ENCODE peak calls at places on chromosomes 4 and X, in seven cellular contexts. Q is brain microvascular endothelial cell, V is transverse colon, N is psoas muscle, Z is AG09309, S is GM23338, W is stomach. E is an unnamed sample.

GRCh38 chr4:88211473-88212252 is 53.2 kb upstream of the ABCG2 start:
- DNase-seq in Q (peak; percentile 65), V (peak; percentile 20), N (no peak), Z (no peak), S (peak; percentile 85), W (peak; percentile 38), E (peak; percentile 61)

GRCh38 chr4:100872811-100873210 is 355.0 kb upstream of the EMCN start:
- DNase-seq in Q (peak; percentile 19), V (no peak), N (no peak), Z (no peak), S (no peak), W (no peak), E (no peak)

GRCh38 chr4:157114671-157115070 is 38.7 kb downstream of the GLRB start:
- DNase-seq in Q (no peak), V (no peak), N (no peak), Z (no peak), S (no peak), W (no peak), E (no peak)

GRCh38 chr4:1378559-1379231 is 27.5 kb downstream of the NKX1-1 start:
- DNase-seq in Q (no peak), V (no peak), N (peak; percentile 10), Z (no peak), S (no peak), W (no peak), E (no peak)

GRCh38 chrX:55450259-55450658 is 1.7 kb upstream of the MAGEH1 start:
- DNase-seq in Q (no peak), V (no peak), N (no peak), Z (no peak), S (peak; percentile 23), W (no peak), E (peak; percentile 29)

GRCh38 chr4:82774711-82775171 is 23.9 kb downstream of the SCD5 start:
- DNase-seq in Q (no peak), V (no peak), N (no peak), Z (no peak), S (no peak), W (no peak), E (no peak)

GRCh38 chrX:150162141-150162540 is 201.0 kb upstream of the MAMLD1 start:
- DNase-seq in Q (no peak), V (no peak), N (no peak), Z (no peak), S (no peak), W (no peak), E (no peak)

GRCh38 chr4:45155081-45155777 is 428.9 kb upstream of the GNPDA2 start:
- DNase-seq in Q (no peak), V (no peak), N (no peak), Z (no peak), S (no peak), W (no peak), E (peak; percentile 79)

GRCh38 chrX:75156537-75156945 is 458 bp upstream of the ABCB7 start:
- DNase-seq in Q (peak; percentile 11), V (no peak), N (no peak), Z (peak; percentile 1), S (peak; percentile 2), W (no peak), E (peak; percentile 57)

GRCh38 chr4:111475696-111476095 is 669.6 kb upstream of the FAM241A start:
- DNase-seq in Q (no peak), V (no peak), N (no peak), Z (no peak), S (no peak), W (no peak), E (no peak)

DNA sequence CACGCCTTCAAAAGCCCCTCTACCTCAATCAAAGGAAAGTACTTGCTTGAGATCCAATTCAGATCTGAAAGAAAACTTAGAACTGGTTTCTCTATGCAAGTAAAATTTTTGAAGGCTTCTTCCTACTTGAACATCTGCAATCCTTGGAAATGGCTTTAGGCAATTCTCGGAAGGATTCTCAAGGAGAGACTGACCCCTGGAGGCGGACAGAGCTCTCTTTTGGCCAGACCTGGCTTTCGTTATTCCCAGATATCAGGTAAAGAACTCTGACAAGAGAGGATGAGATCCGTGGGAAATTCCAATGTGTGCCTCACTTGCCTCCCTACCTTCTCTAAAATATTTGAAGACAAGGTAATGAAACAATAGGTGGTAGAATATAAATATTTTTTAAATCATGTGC is 670.3 kb upstream of the FAM241A start:
- DNase-seq in Q (peak; percentile 20), V (peak; percentile 57), N (no peak), Z (peak; percentile 13), S (peak; percentile 85), W (no peak), E (peak; percentile 18)
- TF ChIP-seq CTCF in Q (peak; percentile 74), V (peak; percentile 49), N (peak; percentile 50), Z (peak; percentile 60), S (peak; percentile 88), W (no peak), E (peak; percentile 42)

DNA sequence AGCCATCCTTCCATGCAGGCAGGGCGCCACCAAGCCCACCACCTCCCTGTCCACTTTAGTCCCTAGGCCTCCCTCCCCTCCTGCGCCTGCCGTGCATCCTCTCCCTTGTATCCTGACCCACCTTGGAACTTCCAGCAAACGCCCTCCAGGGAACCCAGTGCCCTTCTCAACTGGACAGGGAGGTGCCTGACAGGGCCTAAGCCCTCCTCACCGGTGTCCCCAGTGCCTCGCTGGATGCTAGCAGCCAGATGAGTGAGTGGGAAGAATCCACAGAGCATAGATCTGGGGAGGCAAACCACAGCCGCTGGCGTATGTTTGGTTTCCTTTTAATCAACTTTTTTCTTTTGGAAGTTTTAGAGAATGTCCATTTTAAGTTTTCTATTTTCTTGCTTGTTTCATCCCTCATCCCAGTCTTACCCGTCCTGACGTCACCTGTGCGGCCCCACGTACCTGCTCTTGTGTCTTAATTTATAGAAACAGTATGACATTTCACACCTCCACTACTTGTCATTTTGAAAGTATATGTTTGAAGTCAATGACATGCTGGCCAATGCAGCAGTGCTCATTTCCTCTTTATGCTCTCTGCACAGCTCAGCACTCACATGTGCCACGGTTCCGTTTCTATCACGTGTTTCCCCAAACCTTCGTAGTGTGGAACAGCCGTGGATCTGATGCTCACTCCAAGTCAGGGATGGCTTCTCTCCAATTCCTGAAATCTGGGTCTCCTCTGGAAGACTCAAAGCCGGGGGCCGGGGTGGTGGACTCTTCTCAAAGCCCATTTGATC is 3.4 kb upstream of the HMX1 start:
- DNase-seq in Q (no peak), V (no peak), N (no peak), Z (no peak), S (no peak), W (no peak), E (no peak)
- H3K4me3 ChIP-seq in Q (no peak overlapping the region), V (no peak overlapping the region), N (no peak overlapping the region), Z (no peak overlapping the region), S (no peak overlapping the region), W (no peak overlapping the region), E (no peak overlapping the region)

DNA sequence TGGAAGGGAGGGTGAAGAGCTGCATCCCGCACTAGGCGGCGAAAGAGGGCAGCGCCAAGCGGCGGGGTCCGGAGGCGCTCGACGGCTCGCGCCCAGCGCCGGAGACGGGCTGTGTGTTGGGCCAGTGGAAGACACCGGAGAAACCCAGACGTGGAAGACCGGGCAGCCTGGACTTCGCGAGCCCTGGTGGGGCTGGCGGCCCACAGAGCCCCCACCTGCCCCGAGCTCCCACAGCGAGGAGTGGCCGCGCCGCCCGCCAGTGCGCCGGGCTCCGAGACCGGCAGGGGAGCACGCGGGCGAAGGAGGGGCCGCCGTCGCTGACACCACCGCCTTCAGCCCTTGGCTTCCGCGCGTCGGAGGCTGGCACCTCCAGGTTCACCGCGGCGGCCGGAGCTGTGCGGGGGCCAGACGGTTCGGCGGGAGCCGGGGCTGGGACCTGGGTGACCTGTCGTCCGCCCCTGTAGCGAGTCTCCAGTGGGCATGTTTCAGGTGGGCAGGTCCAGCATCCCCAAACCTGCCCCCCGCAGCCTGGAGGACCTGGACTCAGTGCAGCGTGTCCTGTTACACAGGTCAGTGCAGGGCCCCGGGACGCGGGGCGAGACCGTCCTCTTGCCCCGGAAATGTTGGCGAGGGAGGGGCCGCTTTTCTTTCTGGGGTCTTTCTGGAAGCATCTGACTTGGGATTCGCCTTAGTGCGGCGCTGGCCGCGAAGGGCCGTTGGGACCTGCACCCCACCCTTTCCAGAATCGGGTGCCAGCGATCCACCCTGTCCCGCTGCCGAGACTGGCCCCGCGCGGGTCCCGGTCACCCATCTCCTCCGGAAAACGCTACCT is 9.6 kb upstream of the INTU start:
- DNase-seq in Q (peak; percentile 29), V (peak; percentile 13), N (peak; percentile 26), Z (no peak), S (peak; percentile 92), W (no peak), E (no peak)
- TF ChIP-seq CTCF in Q (peak; percentile 60), V (no peak), N (no peak), Z (no peak), S (peak; percentile 37), W (no peak), E (peak; percentile 26)

GRCh38 chr4:138644322-138644721 is 371.3 kb upstream of the NOCT start:
- DNase-seq in Q (no peak), V (no peak), N (no peak), Z (no peak), S (no peak), W (no peak), E (no peak)
- H3K4me3 ChIP-seq in Q (no peak overlapping the region), V (no peak overlapping the region), N (no peak overlapping the region), Z (no peak overlapping the region), S (no peak overlapping the region), W (no peak overlapping the region), E (no peak overlapping the region)

GRCh38 chr4:98199247-98199646 is 56.0 kb upstream of the STPG2 start:
- DNase-seq in Q (no peak), V (no peak), N (no peak), Z (no peak), S (no peak), W (no peak), E (no peak)
- TF ChIP-seq CTCF in Q (peak; percentile 9), V (no peak), N (no peak), Z (peak; percentile 31), S (no peak), W (no peak), E (no peak)

GRCh38 chrX:78321809-78322208 is 5.6 kb downstream of the CYSLTR1 start:
- DNase-seq in Q (no peak), V (peak; percentile 53), N (peak; percentile 20), Z (no peak), S (no peak), W (peak; percentile 30), E (no peak)
- H3K4me3 ChIP-seq in Q (no peak overlapping the region), V (no peak overlapping the region), N (no peak overlapping the region), Z (no peak overlapping the region), S (no peak overlapping the region), W (no peak overlapping the region), E (no peak overlapping the region)